ENCODE peak calls at places on chromosome 17, in four cellular contexts. X is endothelial cell of umbilical vein, P is body of pancreas, K is ovary. H is an unnamed sample.

GRCh38 chr17:12765544-12765943 is 23.8 kb upstream of the ARHGAP44 start:
- DNase-seq in P (no peak), X (no peak), K (no peak), H (peak)

GRCh38 chr17:8954339-8954738 is 11.2 kb downstream of the PIK3R5 start:
- DNase-seq in K (no peak), P (peak), X (no peak), H (no peak)

GRCh38 chr17:31802502-31802901 is 56.5 kb downstream of the COPRS start:
- DNase-seq in X (no peak), K (no peak), P (no peak), H (no peak)

GRCh38 chr17:72883351-72883750 is 209.1 kb downstream of the SLC39A11 start:
- DNase-seq in X (no peak), K (no peak), P (no peak), H (no peak)

GRCh38 chr17:51419476-51419875 is 159.1 kb downstream of the UTP18 start:
- DNase-seq in X (no peak), P (peak), K (no peak), H (no peak)

GRCh38 chr17:81294512-81295030 is 536 bp downstream of the SLC38A10 start:
- DNase-seq in P (peak), X (peak), K (peak), H (no peak)

GRCh38 chr17:78252111-78252634 is 20.7 kb downstream of the TMEM235 start:
- DNase-seq in K (no peak), X (no peak), P (peak), H (no peak)

GRCh38 chr17:50196826-50197225 is 4.6 kb downstream of the COL1A1 start:
- DNase-seq in K (no peak), X (no peak), P (no peak), H (peak)

GRCh38 chr17:146983-147761 is 9.8 kb downstream of the SCGB1C2 start:
- DNase-seq in K (peak), P (peak), X (no peak), H (no peak)

GRCh38 chr17:35890774-35891155 is 10.6 kb upstream of the CCL5 start:
- DNase-seq in K (no peak), P (peak), X (no peak), H (no peak)

GRCh38 chr17:56481654-56482053 is 111.8 kb upstream of the NOG start:
- DNase-seq in P (no peak), X (no peak), K (no peak), H (no peak)

GRCh38 chr17:39243155-39243554 is 17.4 kb upstream of the STAC2 start:
- DNase-seq in X (no peak), K (no peak), P (no peak), H (no peak)

GRCh38 chr17:14351493-14351892 is 50.6 kb downstream of the HS3ST3B1 start:
- DNase-seq in X (no peak), K (no peak), P (no peak), H (no peak)

GRCh38 chr17:31275126-31275525 is 21.9 kb downstream of the OMG start:
- DNase-seq in K (no peak), X (no peak), P (no peak), H (no peak)

GRCh38 chr17:31789707-31790505 is 69.1 kb downstream of the COPRS start:
- DNase-seq in K (no peak), X (no peak), P (no peak), H (no peak)

GRCh38 chr17:33234930-33235685 is 58.0 kb downstream of the ASIC2 start:
- DNase-seq in P (peak), X (peak), K (peak), H (peak)

GRCh38 chr17:83064732-83065659 is 14.4 kb upstream of the METRNL start:
- DNase-seq in P (peak), X (no peak), K (peak), H (no peak)

GRCh38 chr17:73566905-73567782 is 77.1 kb downstream of the SDK2 start:
- DNase-seq in X (no peak), K (no peak), P (no peak), H (no peak)

GRCh38 chr17:30333503-30334240 is at the start of gene TMIGD1:
- DNase-seq in X (no peak), K (no peak), P (no peak), H (no peak)

GRCh38 chr17:8766731-8767130 is 8.4 kb upstream of the SPDYE4 start:
- DNase-seq in X (no peak), K (no peak), P (no peak), H (no peak)

GRCh38 chr17:43169561-43170139 is 1.4 kb upstream of the NBR1 start:
- DNase-seq in P (peak), X (no peak), K (peak), H (peak)

GRCh38 chr17:5565808-5566207 is 18.5 kb downstream of the NLRP1 start:
- DNase-seq in X (no peak), K (no peak), P (no peak), H (no peak)

GRCh38 chr17:65314212-65314611 is 177.0 kb downstream of the RGS9 start:
- DNase-seq in P (no peak), X (no peak), K (no peak), H (no peak)

GRCh38 chr17:6163632-6164319 is 93.6 kb downstream of the WSCD1 start:
- DNase-seq in P (no peak), X (peak), K (no peak), H (no peak)

GRCh38 chr17:51407576-51407975 is 147.2 kb downstream of the UTP18 start:
- DNase-seq in P (no peak), K (no peak), X (no peak), H (no peak)

GRCh38 chr17:81553616-81554181 is 1.5 kb upstream of the FAAP100 start:
- DNase-seq in P (no peak), X (peak), K (peak), H (peak)

GRCh38 chr17:39244600-39245570 is 19.1 kb upstream of the STAC2 start:
- DNase-seq in P (peak), X (peak), K (peak), H (no peak)

GRCh38 chr17:50944054-50944901 is 78.1 kb upstream of the TOB1 start:
- DNase-seq in X (peak), P (peak), K (peak), H (peak)

GRCh38 chr17:2064980-2065785 is 10.3 kb downstream of the HIC1 start:
- DNase-seq in K (peak), P (no peak), X (peak), H (no peak)

GRCh38 chr17:58172369-58173071 is 5.7 kb downstream of the OR4D2 start:
- DNase-seq in K (no peak), X (no peak), P (no peak), H (peak)

GRCh38 chr17:48551601-48552452 is 6.9 kb upstream of the HOXB2 start:
- DNase-seq in P (no peak), X (no peak), K (no peak), H (no peak)

GRCh38 chr17:49224198-49224996 is 6.2 kb downstream of the PHOSPHO1 start:
- DNase-seq in K (no peak), X (no peak), P (no peak), H (no peak)

GRCh38 chr17:69406906-69407305 is 7.6 kb upstream of the MAP2K6 start:
- DNase-seq in X (no peak), P (no peak), K (no peak), H (no peak)

GRCh38 chr17:975321-975982 is 4.1 kb downstream of the NXN start:
- DNase-seq in P (no peak), K (no peak), X (no peak), H (no peak)

GRCh38 chr17:16269658-16270057 is 52.6 kb downstream of the PIGL start:
- DNase-seq in K (no peak), X (no peak), P (no peak), H (no peak)

GRCh38 chr17:81558941-81559806 is 7.0 kb upstream of the FAAP100 start:
- DNase-seq in K (no peak), X (no peak), P (no peak), H (no peak)

DNA sequence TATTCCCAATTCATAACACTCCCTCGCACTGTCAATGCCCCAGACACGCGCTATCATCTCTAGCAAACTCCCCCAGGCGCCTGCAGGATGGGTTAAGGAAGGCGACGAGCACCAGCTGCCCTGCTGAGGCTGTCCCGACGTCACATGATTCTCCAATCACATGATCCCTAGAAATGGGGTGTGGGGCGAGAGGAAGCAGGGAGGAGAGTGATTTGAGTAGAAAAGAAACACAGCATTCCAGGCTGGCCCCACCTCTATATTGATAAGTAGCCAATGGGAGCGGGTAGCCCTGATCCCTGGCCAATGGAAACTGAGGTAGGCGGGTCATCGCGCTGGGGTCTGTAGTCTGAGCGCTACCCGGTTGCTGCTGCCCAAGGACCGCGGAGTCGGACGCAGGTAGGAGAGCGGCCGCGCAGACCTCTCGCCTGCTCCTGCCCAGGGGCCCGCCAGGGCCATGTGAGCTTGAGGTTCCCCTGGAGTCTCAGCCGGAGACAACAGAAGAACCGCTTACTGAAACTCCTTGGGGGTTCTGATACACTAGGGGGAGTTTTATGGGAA is at the start of gene GRN:
- DNase-seq in P (peak), K (peak), X (peak), H (peak)
- TF ChIP-seq POLR2A in P (peak), K (peak), X (peak), H (peak)

DNA sequence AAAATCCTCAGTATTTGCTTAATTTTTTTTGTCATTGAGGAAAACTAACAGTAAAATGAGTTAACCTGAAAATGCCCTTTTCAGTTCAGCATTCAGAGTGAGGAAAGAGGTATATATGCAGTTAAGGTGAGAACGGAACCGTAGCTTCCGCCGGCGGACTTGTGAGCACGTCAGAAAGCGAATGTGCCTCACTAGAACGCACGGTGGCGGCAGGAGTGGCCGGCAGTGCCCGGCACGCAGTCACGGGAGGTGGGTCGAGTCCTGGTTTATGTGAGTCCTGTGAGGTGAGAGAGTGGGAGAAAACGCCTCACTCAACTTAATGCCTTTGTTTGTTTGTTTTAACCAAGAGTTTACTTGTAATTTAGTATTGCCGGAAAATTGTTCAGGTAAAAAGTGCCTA is 6.1 kb downstream of the SEC14L1 start:
- DNase-seq in X (no peak), P (peak), K (no peak), H (no peak)
- TF ChIP-seq POLR2A in X (no peak), P (peak), K (no peak), H (no peak)

DNA sequence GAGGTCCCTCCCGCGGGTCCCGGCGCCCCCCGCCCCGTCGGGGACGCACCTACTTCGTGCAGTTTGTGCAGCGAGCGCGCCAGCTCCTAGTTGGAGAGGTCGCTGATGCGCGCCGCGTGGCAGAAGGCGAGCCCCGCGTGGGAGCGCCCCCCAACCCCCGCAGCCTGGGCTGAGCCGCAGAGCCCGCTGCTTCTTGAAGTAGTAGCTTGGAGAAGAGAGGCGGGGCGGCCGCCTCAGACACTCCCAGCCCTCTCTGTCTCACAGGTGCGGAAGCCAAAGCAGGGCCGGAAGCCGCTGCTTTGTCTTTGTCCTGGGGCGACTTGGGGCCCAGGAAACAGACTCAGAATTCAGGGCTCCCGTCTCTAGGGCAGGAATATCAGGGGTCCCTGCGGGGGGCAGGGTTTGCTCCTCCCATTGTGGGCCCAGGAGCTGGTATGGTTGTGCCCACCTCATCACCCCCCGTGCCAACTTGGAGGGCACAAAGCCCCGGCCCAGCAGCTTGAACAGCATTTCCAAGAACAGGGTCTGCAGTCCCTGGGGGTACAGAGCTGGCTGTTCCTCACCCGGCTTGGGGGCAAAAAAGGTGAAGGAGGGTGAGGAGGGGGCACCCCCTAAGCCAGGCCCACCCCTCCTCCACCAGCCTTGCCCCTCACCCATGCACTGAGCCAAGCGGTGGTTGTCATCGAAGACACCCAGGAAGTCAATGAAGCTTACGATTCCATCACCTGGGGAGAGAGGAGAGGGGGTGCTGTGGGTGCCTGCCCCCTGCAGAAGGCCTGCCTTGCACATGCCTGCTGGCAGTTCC is 13.6 kb downstream of the SPATA32 start:
- DNase-seq in K (peak), P (peak), X (no peak), H (no peak)
- TF ChIP-seq POLR2A in K (no peak), P (no peak), X (no peak), H (no peak)

DNA sequence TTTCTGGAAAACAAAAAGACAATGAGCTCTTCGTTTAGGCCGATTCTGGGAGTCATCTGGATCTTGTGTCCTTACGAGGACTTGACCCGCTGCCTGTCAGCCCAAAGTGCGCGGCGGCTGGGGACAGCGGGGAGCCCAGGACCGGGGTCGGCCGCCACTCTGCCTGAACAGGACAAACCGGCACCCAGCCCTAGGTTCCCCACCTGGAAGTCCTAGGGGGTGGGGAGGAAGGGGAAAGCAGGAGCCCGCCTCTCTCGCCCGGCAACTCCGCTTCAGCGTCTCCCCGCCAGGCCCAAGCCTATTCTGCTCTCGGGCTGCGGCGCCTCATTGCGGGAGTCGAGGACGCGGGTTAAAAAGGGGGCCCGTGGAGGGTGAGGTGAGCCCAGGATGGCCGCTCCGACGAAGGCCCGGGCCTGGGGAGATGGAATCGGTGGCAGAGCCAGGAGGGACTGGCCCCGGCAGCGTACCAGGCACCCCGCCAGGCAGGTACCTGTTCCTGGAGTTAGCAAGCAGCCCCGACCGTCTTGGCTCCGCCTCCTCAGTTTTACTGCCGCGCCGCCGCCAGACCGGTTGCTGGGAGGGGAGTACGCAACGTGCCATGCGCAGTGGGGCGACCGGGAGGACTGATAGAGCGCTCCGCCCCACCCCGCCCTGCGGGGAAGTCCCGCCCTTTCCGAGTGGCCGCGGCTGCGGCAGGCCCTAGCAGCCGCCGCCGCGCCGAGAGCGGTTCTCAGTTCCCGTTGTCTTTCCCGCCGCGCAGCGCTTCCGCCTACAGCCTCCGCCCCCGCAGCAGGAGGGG is at the start of gene STRADA:
- DNase-seq in K (peak), X (peak), P (peak), H (peak)
- TF ChIP-seq POLR2A in K (peak), X (peak), P (peak), H (peak)

DNA sequence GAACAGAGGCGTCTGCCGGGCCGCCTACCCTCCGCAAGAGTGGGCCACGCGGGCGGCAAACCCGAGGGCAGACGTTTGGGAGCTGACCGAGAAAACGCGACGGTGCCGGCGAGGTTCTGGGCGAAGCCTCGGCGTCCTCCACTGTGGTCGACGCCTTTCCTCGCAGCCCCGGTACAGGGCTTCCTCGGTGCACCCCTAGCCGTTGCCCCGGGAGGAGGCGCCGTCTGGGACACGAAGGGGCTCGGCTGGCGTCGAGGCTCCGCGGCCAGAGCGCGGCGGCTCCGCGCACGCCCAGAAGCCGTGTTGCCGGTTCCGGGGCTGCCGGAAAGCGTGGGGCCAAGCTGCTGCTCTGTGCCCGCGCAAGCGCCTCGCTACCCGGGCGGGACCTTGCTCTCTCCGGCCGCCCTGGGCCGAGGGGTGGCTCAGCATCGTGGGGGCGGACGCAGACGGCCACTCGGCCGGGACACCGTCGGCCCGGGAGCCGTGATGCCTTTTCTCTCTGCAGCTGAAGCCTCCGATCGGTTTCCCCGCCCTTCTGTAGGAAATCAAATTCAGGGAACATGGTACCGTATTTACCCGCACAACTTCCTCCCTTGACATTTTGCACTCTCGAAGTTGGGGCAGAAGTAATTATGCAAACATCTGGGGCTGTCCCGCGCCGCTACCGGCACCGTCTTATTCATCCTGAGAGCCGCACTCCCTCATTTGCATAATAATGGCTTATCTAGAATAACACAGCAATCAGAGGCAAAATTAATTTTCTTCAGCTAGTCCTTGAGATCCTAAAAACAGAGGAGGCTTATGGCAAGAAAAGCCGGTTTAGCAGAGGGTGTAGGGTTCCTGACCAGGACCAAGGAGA is 7.3 kb upstream of the CBX8 start:
- DNase-seq in P (no peak), K (no peak), X (no peak), H (no peak)
- TF ChIP-seq POLR2A in P (no peak), K (no peak), X (no peak), H (no peak)

GRCh38 chr17:7404737-7405412 is 978 bp upstream of the TMEM256 start:
- DNase-seq in P (peak), K (no peak), X (peak), H (peak)
- TF ChIP-seq POLR2A in P (peak), K (peak), X (no peak), H (peak)

H was measured in H54.